ENCODE peak calls at places on chromosomes 1 and 21, in four cellular contexts. E is K562, T is IMR-90, C is GM12878. J is an unnamed sample.

GRCh38 chr1:199113265-199113869 is 474.5 kb downstream of the PTPRC start:
- DNase-seq in C (peak), E (peak), T (peak), J (peak)

GRCh38 chr1:179080866-179081695 is 789 bp upstream of the TOR3A start:
- DNase-seq in T (no peak), E (peak), C (no peak), J (no peak)

GRCh38 chr1:6317101-6317760 is 56.3 kb upstream of the GPR153 start:
- DNase-seq in C (no peak), E (peak), T (peak), J (peak)

GRCh38 chr1:186060226-186060625 is 314.8 kb downstream of the TPR start:
- DNase-seq in T (no peak), E (no peak), C (no peak), J (no peak)

GRCh38 chr1:210695041-210695440 is 366.3 kb downstream of the HHAT start:
- DNase-seq in T (peak), C (no peak), E (no peak), J (no peak)

GRCh38 chr1:53517821-53518352 is 58.7 kb downstream of the DMRTB1 start:
- DNase-seq in C (no peak), T (no peak), E (no peak), J (no peak)

GRCh38 chr1:76958808-76959207 is 91.5 kb downstream of the ST6GALNAC5 start:
- DNase-seq in C (no peak), T (no peak), E (no peak), J (no peak)

GRCh38 chr21:37268186-37268503 is 1.0 kb upstream of the VPS26C start:
- DNase-seq in T (no peak), C (no peak), E (no peak), J (no peak)

GRCh38 chr21:26449161-26449560 is 123.9 kb downstream of the CYYR1 start:
- DNase-seq in E (no peak), T (peak), C (no peak), J (peak)

GRCh38 chr1:30746212-30747027 is 11.2 kb downstream of the LAPTM5 start:
- DNase-seq in C (no peak), T (no peak), E (no peak), J (no peak)

GRCh38 chr1:200887772-200888348 is 6.8 kb upstream of the INAVA start:
- DNase-seq in E (no peak), T (no peak), C (no peak), J (no peak)

GRCh38 chr1:32886012-32886827 is at the start of gene HPCA:
- DNase-seq in C (no peak), T (peak), E (peak), J (peak)

GRCh38 chr21:33948096-33948950 is 32.7 kb upstream of the ATP5PO start:
- DNase-seq in E (peak), T (peak), C (peak), J (peak)

GRCh38 chr1:6130036-6130435 is 50.1 kb downstream of the CHD5 start:
- DNase-seq in E (no peak), T (no peak), C (no peak), J (no peak)

GRCh38 chr1:156245451-156246232 is 2.2 kb downstream of the PAQR6 start:
- DNase-seq in E (no peak), T (no peak), C (no peak), J (peak)

GRCh38 chr1:185585770-185586169 is 148.4 kb upstream of the HMCN1 start:
- DNase-seq in E (no peak), T (no peak), C (no peak), J (no peak)

GRCh38 chr1:5882367-5883128 is 109.7 kb downstream of the NPHP4 start:
- DNase-seq in C (no peak), E (no peak), T (no peak), J (no peak)

GRCh38 chr1:206694551-206695124 is 9.9 kb downstream of the MAPKAPK2 start:
- DNase-seq in C (no peak), E (no peak), T (no peak), J (no peak)

GRCh38 chr1:244783138-244783537 is 52.3 kb upstream of the COX20 start:
- DNase-seq in T (no peak), C (no peak), E (no peak), J (no peak)

GRCh38 chr1:177423083-177423482 is 252.3 kb downstream of the BRINP2 start:
- DNase-seq in C (no peak), E (no peak), T (no peak), J (no peak)

GRCh38 chr1:11355594-11356467 is 82.8 kb downstream of the UBIAD1 start:
- DNase-seq in T (no peak), E (no peak), C (no peak), J (no peak)

GRCh38 chr1:234616644-234617043 is 6.7 kb upstream of the IRF2BP2 start:
- DNase-seq in E (no peak), T (peak), C (no peak), J (no peak)

GRCh38 chr1:87182611-87183010 is 146.1 kb upstream of the LMO4 start:
- DNase-seq in C (no peak), T (no peak), E (no peak), J (no peak)

GRCh38 chr21:38913120-38913975 is 107.6 kb downstream of the ETS2 start:
- DNase-seq in T (peak), C (no peak), E (peak), J (peak)

GRCh38 chr1:31744165-31744888 is 19.8 kb downstream of the ADGRB2 start:
- DNase-seq in E (no peak), T (no peak), C (no peak), J (no peak)

GRCh38 chr1:116289219-116289618 is 83.8 kb upstream of the ATP1A1 start:
- DNase-seq in E (no peak), C (no peak), T (no peak), J (no peak)

GRCh38 chr1:109213824-109214693 is at the start of gene SARS1:
- DNase-seq in T (peak), C (peak), E (peak), J (peak)

GRCh38 chr1:71193153-71193552 is 112.3 kb upstream of the ZRANB2 start:
- DNase-seq in E (no peak), C (no peak), T (peak), J (no peak)

GRCh38 chr1:76203132-76203531 is 128.6 kb downstream of the ST6GALNAC3 start:
- DNase-seq in C (no peak), T (no peak), E (no peak), J (no peak)

GRCh38 chr1:37514350-37515184 is at the start of gene MEAF6:
- DNase-seq in E (peak), C (no peak), T (peak), J (peak)

GRCh38 chr1:213571843-213572242 is 415.9 kb upstream of the PROX1 start:
- DNase-seq in T (no peak), C (no peak), E (no peak), J (no peak)

GRCh38 chr1:213570487-213570886 is 417.3 kb upstream of the PROX1 start:
- DNase-seq in T (no peak), E (no peak), C (no peak), J (no peak)

GRCh38 chr1:213571419-213571818 is 416.4 kb upstream of the PROX1 start:
- DNase-seq in C (no peak), T (no peak), E (no peak), J (no peak)

GRCh38 chr1:213572939-213573647 is 414.7 kb upstream of the PROX1 start:
- DNase-seq in E (no peak), C (no peak), T (no peak), J (no peak)

DNA sequence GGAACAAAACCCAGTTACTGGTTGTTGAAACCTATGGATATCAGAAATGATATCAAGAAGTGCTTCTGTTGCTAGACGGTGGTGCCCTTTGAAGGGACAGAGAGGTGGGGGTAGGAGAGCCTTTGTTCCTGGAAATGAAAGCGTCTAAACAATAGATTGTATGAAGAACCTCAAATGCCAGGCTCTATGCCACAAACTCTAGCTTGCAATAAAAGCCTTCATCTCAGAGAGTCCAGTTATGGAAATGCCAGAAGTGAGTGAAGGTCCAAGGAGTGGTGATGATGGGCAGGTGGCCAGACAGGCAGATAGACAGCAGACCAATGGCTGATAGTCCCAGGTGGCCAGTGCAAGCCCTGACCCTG is 414.1 kb upstream of the PROX1 start:
- DNase-seq in T (no peak), E (no peak), C (no peak), J (no peak)
- TF ChIP-seq FOS in T (no peak), E (no peak), C (no peak), J (no peak)

GRCh38 chr1:117652421-117652820 is 46.6 kb downstream of the TENT5C start:
- DNase-seq in T (peak), C (no peak), E (no peak), J (no peak)
- TF ChIP-seq CTCF in T (no peak), C (no peak), E (no peak), J (no peak)

GRCh38 chr1:54883349-54884102 is 3.5 kb downstream of the DHCR24 start:
- DNase-seq in C (no peak), T (peak), E (no peak), J (no peak)
- H3K27ac ChIP-seq in C (no peak), T (no peak), E (no peak), J (no peak)

GRCh38 chr1:195791796-195792195 is 816.4 kb downstream of the KCNT2 start:
- DNase-seq in T (no peak), E (no peak), C (no peak), J (no peak)
- TF ChIP-seq FOS in T (no peak), E (no peak), C (no peak), J (no peak)

DNA sequence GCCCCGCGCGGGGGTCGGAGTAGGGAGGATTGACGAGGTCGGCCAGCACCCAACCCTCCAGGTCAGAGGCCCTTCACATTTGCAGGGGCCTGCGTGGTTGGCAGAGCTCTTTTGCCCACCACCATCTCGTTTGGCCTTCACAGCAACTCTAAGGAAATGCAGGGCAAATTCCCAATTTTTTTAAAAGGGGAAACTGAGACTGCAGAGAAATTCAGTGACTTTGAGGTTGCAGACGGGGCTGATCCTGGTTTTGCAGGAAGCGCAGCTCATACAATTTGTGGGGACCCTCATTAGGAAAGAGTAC is 430 bp upstream of the ACBD3 start:
- DNase-seq in T (no peak), E (no peak), C (no peak), J (no peak)
- TF ChIP-seq CTCF in T (no peak), E (peak), C (no peak), J (no peak)

DNA sequence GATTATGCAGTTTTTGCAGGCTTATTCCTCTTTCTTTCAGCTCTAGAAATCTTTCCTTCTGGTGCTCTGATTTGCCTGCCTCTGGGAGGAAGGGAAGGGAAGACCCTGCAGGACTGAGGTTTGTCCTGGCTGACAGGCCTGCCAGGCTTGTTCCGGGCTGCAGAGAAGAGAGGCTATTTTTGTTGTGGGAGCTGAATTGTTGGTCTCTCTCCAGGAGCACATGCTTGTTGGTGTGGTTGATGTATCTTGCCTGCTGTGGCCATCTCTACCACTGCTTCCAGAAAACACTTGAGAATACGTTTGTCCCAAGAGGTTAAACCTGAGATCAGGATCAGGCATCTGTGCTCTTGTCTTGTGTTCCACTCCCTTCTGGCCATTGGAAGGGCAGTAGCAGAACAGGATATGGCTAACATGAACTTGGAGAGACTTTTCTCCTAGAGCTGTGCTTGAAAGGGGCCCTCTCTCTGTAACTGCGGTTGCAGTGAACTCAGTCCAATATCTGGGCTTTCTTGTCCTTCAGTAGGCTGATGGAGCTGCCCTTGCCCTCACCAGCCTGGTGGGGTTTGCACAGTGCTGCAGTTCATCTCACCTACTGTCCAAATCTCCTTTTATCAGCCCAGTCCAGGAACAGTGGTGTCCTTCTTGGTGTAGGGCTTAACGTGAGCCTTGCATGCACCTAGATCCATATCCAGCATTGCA is 21.5 kb upstream of the SLC25A34 start:
- DNase-seq in C (no peak), T (peak), E (no peak), J (no peak)
- H3K27ac ChIP-seq in C (no peak), T (peak), E (no peak), J (no peak)

GRCh38 chr21:15140321-15141019 is 75.7 kb upstream of the NRIP1 start:
- DNase-seq in C (no peak), T (no peak), E (no peak), J (peak)

GRCh38 chr21:15138475-15138874 is 73.7 kb upstream of the NRIP1 start:
- DNase-seq in E (no peak), C (no peak), T (no peak), J (no peak)

GRCh38 chr21:15139881-15140280 is 75.1 kb upstream of the NRIP1 start:
- DNase-seq in C (no peak), T (no peak), E (no peak), J (no peak)

GRCh38 chr21:15144026-15144425 is 79.2 kb upstream of the NRIP1 start:
- DNase-seq in C (no peak), E (no peak), T (no peak), J (no peak)

DNA sequence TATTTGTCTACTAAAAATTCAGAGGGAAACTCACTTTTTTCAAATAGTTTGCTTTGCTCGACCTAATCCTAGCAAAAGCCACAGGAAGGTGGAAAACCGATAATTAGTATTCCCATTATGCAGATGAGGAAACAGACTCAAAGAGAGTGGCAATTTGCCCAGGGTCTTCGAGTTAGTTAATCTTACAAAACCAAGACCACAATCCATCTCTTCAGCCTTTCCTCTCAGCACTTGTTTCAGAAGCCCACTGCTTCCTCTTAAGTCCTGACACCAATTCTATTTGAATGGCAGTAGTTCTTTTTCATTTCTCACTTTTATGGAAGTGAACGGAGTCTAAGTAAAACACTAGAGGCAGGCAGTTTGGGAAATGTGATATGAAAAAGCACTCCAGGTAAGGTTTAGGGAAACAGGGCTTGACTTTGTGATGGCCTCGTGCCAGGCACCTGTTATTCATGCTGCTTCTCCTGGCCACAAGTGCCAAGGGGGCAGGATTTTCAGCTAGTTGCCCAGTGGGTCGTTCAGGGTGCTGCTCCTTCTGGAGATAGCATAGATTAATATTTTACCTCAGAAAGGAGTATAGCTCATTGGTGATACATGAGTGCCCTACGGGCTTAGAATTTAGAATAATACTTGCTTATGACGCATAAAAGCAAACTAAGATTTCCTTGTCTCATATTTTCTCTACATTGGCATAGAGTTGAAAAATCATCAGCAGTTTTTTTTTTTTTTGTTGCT is 76.6 kb upstream of the NRIP1 start:
- DNase-seq in C (no peak), T (no peak), E (no peak), J (no peak)
- TF ChIP-seq FOS in C (no peak), T (no peak), E (no peak), J (no peak)

GRCh38 chr1:182596934-182597333 is 7.3 kb downstream of the RGS16 start:
- DNase-seq in E (no peak), T (no peak), C (no peak), J (no peak)
- TF ChIP-seq CTCF in E (no peak), T (no peak), C (no peak), J (no peak)

GRCh38 chr1:44946720-44947059 is 39.7 kb downstream of the EIF2B3 start:
- DNase-seq in T (no peak), E (peak), C (no peak), J (no peak)
- H3K27ac ChIP-seq in T (peak), E (peak), C (no peak), J (peak)